ENCODE peak calls at places on chromosomes 4 and X, in five cellular contexts. C is mammary epithelial cell, T is PC-3, D is fibroblast of lung, U is colonic mucosa. A is an unnamed sample. For H3K9me3, the result is how much of the 10 kb centered on the place peaks cover.

GRCh38 chrX:88136328-88136727 is 610.7 kb upstream of the CPXCR1 start:
- DNase-seq in U (no peak), D (no peak), T (no peak), C (no peak), A (no peak)

GRCh38 chr4:23320881-23321612 is 568.8 kb downstream of the PPARGC1A start:
- DNase-seq in U (no peak), T (no peak), C (no peak), D (no peak), A (no peak)

GRCh38 chr4:39045791-39046221 is 13.6 kb upstream of the TMEM156 start:
- DNase-seq in T (peak), U (no peak), D (no peak), C (no peak), A (no peak)

GRCh38 chr4:88908003-88908402 is 149.0 kb downstream of the FAM13A start:
- DNase-seq in U (no peak), D (peak), C (no peak), T (peak), A (no peak)

GRCh38 chr4:55854132-55854531 is 684 bp downstream of the EXOC1 start:
- DNase-seq in C (no peak), U (no peak), D (no peak), T (peak), A (no peak)

GRCh38 chr4:169116270-169116901 is 106.3 kb upstream of the CBR4 start:
- DNase-seq in C (peak), D (peak), T (peak), U (no peak), A (no peak)

GRCh38 chr4:117093581-117093980 is 8.2 kb upstream of the TRAM1L1 start:
- DNase-seq in C (no peak), U (no peak), D (peak), T (peak), A (no peak)

GRCh38 chrX:9885150-9885549 is 82.0 kb upstream of the CLDN34 start:
- DNase-seq in U (peak), T (peak), D (peak), C (no peak), A (no peak)

GRCh38 chr4:38930199-38930598 is 62.6 kb downstream of the FAM114A1 start:
- DNase-seq in D (no peak), U (no peak), T (no peak), C (no peak), A (no peak)

GRCh38 chr4:76546282-76547166 is 111.5 kb downstream of the SHROOM3 start:
- DNase-seq in U (no peak), D (peak), C (peak), T (peak), A (no peak)

GRCh38 chr4:15654556-15655222 is 468 bp downstream of the FBXL5 start:
- DNase-seq in U (peak), T (peak), D (peak), C (peak), A (peak)

GRCh38 chrX:117972681-117973080 is 143.9 kb downstream of the KLHL13 start:
- DNase-seq in C (peak), U (no peak), D (peak), T (no peak), A (no peak)

GRCh38 chr4:113094802-113095201 is 45.3 kb downstream of the ANK2 start:
- DNase-seq in D (peak), C (no peak), U (no peak), T (peak), A (no peak)

GRCh38 chr4:108144451-108144850 is 24.3 kb downstream of the LEF1 start:
- DNase-seq in T (no peak), C (no peak), U (no peak), D (no peak), A (no peak)

GRCh38 chrX:120310861-120311631 is at the start of gene TMEM255A:
- DNase-seq in U (no peak), T (no peak), D (peak), C (no peak), A (no peak)

GRCh38 chr4:140372607-140373327 is 679 bp upstream of the SCOC start:
- DNase-seq in U (no peak), T (peak), D (peak), C (peak), A (no peak)

GRCh38 chr4:190020790-190021717 is 6.0 kb downstream of the FRG2 start:
- DNase-seq in T (peak), C (peak), U (peak), D (peak), A (no peak)

GRCh38 chrX:39645059-39645895 is 452.5 kb downstream of the BCOR start:
- DNase-seq in D (peak), C (peak), U (peak), T (peak), A (peak)

GRCh38 chr4:98447648-98448047 is 186.5 kb downstream of the RAP1GDS1 start:
- DNase-seq in U (no peak), T (no peak), D (no peak), C (peak), A (no peak)

GRCh38 chr4:176433983-176434382 is 114.2 kb downstream of the SPCS3 start:
- DNase-seq in D (peak), U (no peak), C (no peak), T (no peak), A (no peak)

GRCh38 chr4:151866266-151866918 is 105.6 kb upstream of the GATB start:
- DNase-seq in U (no peak), C (no peak), T (no peak), D (peak), A (no peak)

GRCh38 chr4:107742196-107742595 is 22.2 kb upstream of the PAPSS1 start:
- DNase-seq in U (no peak), D (no peak), T (no peak), C (no peak), A (no peak)

GRCh38 chrX:67587946-67588624 is 44.3 kb downstream of the AR start:
- DNase-seq in C (no peak), U (no peak), T (no peak), D (peak), A (no peak)

GRCh38 chr4:159446266-159446976 is 343.5 kb downstream of the RAPGEF2 start:
- DNase-seq in C (peak), U (peak), D (peak), T (peak), A (no peak)

GRCh38 chr4:24922416-24922815 is 9.6 kb upstream of the CCDC149 start:
- DNase-seq in D (peak), C (no peak), U (no peak), T (no peak), A (no peak)

GRCh38 chr4:1593038-1593417 is 91.1 kb downstream of the FAM53A start:
- DNase-seq in C (no peak), D (no peak), U (no peak), T (no peak), A (no peak)

GRCh38 chrX:17930850-17931249 is 69.8 kb upstream of the RAI2 start:
- DNase-seq in D (no peak), C (no peak), U (no peak), T (peak), A (no peak)

GRCh38 chrX:48665991-48666390 is 17.6 kb upstream of the WAS start:
- DNase-seq in D (peak), C (no peak), U (no peak), T (peak), A (no peak)

GRCh38 chr4:184598753-184599491 is 50.3 kb downstream of the CASP3 start:
- DNase-seq in D (no peak), U (no peak), C (no peak), T (no peak), A (no peak)

GRCh38 chr4:180913750-180914149 is 1329.5 kb upstream of the TENM3 start:
- DNase-seq in D (peak), T (peak), U (no peak), C (peak), A (no peak)

GRCh38 chr4:2852481-2852881 is 8.8 kb downstream of the ADD1 start:
- DNase-seq in C (no peak), D (no peak), T (no peak), U (peak), A (no peak)

GRCh38 chr4:8589336-8589735 is 3.2 kb upstream of the CPZ start:
- DNase-seq in C (no peak), T (no peak), D (no peak), U (no peak), A (no peak)

GRCh38 chr4:2402941-2403340 is 15.5 kb downstream of the ZFYVE28 start:
- DNase-seq in U (no peak), T (no peak), C (no peak), D (no peak), A (no peak)

GRCh38 chr4:26344901-26345300 is 24.1 kb downstream of the RBPJ start:
- DNase-seq in D (no peak), C (no peak), T (no peak), U (no peak), A (no peak)

GRCh38 chr4:26342328-26343040 is 21.7 kb downstream of the RBPJ start:
- DNase-seq in U (no peak), D (peak), C (peak), T (peak), A (no peak)

GRCh38 chr4:26345541-26345940 is 24.7 kb downstream of the RBPJ start:
- DNase-seq in U (no peak), D (no peak), T (no peak), C (no peak), A (no peak)

GRCh38 chr4:26346203-26346620 is 25.4 kb downstream of the RBPJ start:
- DNase-seq in C (no peak), U (no peak), D (no peak), T (no peak), A (no peak)

GRCh38 chr4:26343041-26343403 is 22.2 kb downstream of the RBPJ start:
- DNase-seq in D (peak), C (peak), U (no peak), T (no peak), A (no peak)
- H3K4me3 ChIP-seq in D (no peak), C (no peak), U (no peak), T (no peak), A (no peak)

DNA sequence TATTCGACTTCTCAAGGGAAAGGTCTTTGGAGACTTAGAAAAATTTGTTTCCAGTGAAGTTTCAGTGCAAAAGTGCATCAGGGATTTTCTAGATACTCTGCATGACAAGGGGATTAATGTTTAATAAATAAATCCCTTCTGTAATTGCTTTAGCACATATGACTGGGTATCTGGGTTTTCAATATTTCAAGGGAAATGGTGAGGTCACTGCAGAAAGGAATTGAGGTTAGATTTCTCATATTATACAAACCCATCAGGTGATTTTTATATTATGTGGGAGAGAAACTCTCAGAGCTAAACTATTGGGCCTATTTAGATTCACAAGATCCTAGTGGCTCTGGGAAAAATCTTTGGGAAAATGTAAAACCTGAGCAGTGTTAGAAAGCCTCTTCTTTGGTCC is 48.3 kb upstream of the SLC4A4 start:
- DNase-seq in U (no peak), C (no peak), D (peak), T (no peak), A (no peak)
- H3K27ac ChIP-seq in U (no peak), C (no peak), D (peak), T (no peak), A (no peak)

GRCh38 chr4:71830-72229 is 18.7 kb downstream of the ZNF595 start:
- DNase-seq in U (no peak), C (peak), T (peak), D (no peak), A (no peak)
- H3K9me3 ChIP-seq in U (under half), C (half or more), T (under half), D (under half), A (under half)

DNA sequence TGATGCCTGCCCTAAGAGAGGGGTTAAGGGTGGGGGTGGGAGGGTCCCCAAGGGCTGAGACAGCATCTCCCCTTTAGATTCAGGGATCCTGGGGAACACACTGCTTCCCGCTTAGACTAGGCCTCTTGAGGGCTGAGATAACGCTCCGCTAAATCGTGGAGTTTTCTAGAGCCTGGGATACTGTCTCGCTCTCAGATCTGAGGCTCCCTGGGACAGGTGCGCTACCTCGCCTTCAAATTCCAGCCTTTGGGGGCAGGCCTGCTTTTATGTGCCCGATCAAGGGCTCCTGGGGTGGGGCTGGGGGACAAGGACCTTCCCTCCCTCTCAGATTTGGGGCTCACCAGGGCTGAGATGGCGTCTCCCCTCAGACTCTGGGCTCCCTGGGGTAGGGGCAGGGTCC is 440 bp upstream of the ARHGAP36 start:
- DNase-seq in U (no peak), C (no peak), D (no peak), T (no peak), A (no peak)
- H3K4me3 ChIP-seq in U (no peak), C (no peak), D (no peak), T (no peak), A (no peak)

DNA sequence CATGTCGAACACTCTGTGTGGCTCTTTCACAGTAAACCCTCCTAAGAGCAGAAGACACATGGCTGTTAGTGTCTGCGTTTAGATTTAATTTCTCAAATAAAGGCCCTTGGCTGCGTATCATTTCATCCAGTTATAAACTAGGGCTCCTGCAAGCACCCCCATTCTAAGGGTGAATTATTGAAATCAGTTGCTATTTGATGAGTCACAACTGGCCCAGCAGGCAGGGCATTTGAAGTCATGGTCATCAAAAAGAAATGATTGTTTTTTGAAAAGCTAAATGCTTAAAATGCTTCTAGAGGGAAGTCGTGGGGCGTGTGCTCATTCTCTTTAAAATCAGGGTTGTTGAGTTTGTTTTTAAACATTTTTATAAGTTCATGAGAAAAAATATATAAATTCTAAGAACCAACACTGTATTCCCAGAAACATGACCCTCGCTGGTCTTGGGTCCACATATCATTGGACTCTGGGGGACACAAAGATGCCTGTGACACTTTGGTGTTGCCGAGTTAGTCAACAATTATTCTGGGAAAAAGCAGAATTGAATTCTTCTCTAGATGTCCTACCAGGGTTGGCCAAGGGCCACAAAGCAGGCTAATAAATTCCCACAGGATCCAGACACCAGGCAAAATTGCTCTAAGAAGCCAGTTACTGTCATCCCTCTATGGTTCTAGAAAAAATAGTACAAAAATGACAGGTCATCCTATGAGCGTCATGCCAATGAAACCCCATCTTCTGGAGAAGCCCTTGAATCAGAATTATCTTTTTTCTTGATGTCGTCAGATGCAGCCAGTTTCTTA is 99.5 kb upstream of the MYOZ2 start:
- DNase-seq in T (peak), C (no peak), U (no peak), D (peak), A (no peak)
- H3K27ac ChIP-seq in T (no peak), C (no peak), U (no peak), D (no peak), A (peak)

DNA sequence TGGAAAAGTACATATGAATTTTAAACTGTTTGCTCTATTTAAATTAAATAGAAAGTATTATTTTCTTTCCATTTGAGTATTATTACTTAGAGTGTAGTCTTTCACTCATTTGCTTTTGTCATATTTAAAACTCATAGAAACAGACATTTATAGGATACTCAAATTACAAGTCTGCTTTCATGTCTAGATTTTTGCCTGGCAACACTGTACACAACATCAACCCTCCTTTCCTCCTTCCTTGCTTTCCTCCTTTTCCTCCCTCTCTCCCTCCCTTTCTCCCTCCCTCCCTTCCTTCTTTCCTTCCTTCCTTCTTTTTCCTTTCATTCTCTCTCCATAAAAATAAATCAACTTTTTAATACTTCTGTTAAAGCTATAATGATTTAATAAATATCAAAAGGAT is 2361.2 kb downstream of the ARAP2 start:
- DNase-seq in D (no peak), T (peak), U (no peak), C (no peak), A (no peak)
- H3K9me3 ChIP-seq in D (under half), T (under half), U (under half), C (under half), A (under half)

GRCh38 chr4:182346250-182346649 is 103.0 kb downstream of the TENM3 start:
- DNase-seq in D (no peak), T (no peak), U (no peak), C (no peak), A (no peak)
- H3K4me3 ChIP-seq in D (no peak), T (no peak), U (no peak), C (no peak), A (no peak)

GRCh38 chr4:145195167-145195952 is 15.0 kb upstream of the OTUD4 start:
- DNase-seq in D (no peak), C (peak), T (peak), U (no peak), A (no peak)
- H3K27ac ChIP-seq in D (no peak), C (peak), T (peak), U (no peak), A (no peak)

GRCh38 chrX:55546956-55547355 is 57.3 kb upstream of the USP51 start:
- DNase-seq in U (no peak), D (no peak), C (no peak), T (no peak), A (no peak)
- H3K9me3 ChIP-seq in U (under half), D (under half), C (under half), T (under half), A (under half)